ENCODE peak calls at places on chromosomes 1 and 21, in nine cellular contexts. W, B, E, Y, I, J, U, F and D are unnamed samples.
A peak's percentile ranks its signal among the peaks of the same experiment; 100 is the strongest.

GRCh38 chr21:45285266-45285931 is 2.3 kb downstream of the POFUT2 start:
- DNase-seq in W (no peak), B (no peak), E (no peak), Y (no peak), I (no peak), J (no peak), U (no peak), F (no peak), D (no peak)

GRCh38 chr1:232682248-232682647 is 52.3 kb upstream of the SIPA1L2 start:
- DNase-seq in W (no peak), B (no peak), E (no peak), Y (no peak), I (no peak), J (no peak), U (no peak), F (no peak), D (peak; percentile 50)

GRCh38 chr1:56105397-56105796 is 474.0 kb downstream of the PLPP3 start:
- DNase-seq in W (no peak), B (no peak), E (no peak), Y (no peak), I (no peak), J (no peak), U (no peak), F (no peak), D (no peak)

GRCh38 chr1:99956755-99957154 is 13.0 kb upstream of the SLC35A3 start:
- DNase-seq in W (no peak), B (no peak), E (no peak), Y (no peak), I (no peak), J (peak; percentile 9), U (no peak), F (peak; percentile 82), D (no peak)

GRCh38 chr1:22291494-22291893 is 148.6 kb upstream of the WNT4 start:
- DNase-seq in W (no peak), B (no peak), E (peak; percentile 33), Y (no peak), I (no peak), J (no peak), U (no peak), F (no peak), D (no peak)

GRCh38 chr1:150876111-150876434 is 326 bp downstream of the ARNT start:
- DNase-seq in W (peak; percentile 42), B (peak; percentile 14), E (no peak), Y (no peak), I (no peak), J (no peak), U (no peak), F (peak; percentile 73), D (peak; percentile 63)

GRCh38 chr1:25676488-25676887 is 59.9 kb downstream of the MAN1C1 start:
- DNase-seq in W (no peak), B (no peak), E (no peak), Y (no peak), I (no peak), J (no peak), U (peak; percentile 39), F (peak; percentile 48), D (no peak)

GRCh38 chr1:117512728-117513321 is 93.0 kb upstream of the TENT5C start:
- DNase-seq in W (no peak), B (no peak), E (no peak), Y (peak; percentile 52), I (no peak), J (peak; percentile 52), U (no peak), F (peak; percentile 41), D (no peak)

GRCh38 chr1:97252076-97252475 is 530.5 kb downstream of the PTBP2 start:
- DNase-seq in W (no peak), B (no peak), E (no peak), Y (no peak), I (no peak), J (peak; percentile 94), U (no peak), F (no peak), D (no peak)

GRCh38 chr21:45323487-45324380 is 36.0 kb upstream of the POFUT2 start:
- DNase-seq in W (no peak), B (no peak), E (no peak), Y (no peak), I (peak; percentile 62), J (peak; percentile 75), U (no peak), F (no peak), D (no peak)

GRCh38 chr1:53694718-53695091 is 44.3 kb downstream of the GLIS1 start:
- DNase-seq in W (no peak), B (no peak), E (no peak), Y (no peak), I (no peak), J (no peak), U (no peak), F (no peak), D (no peak)

GRCh38 chr1:5960336-5960735 is 31.9 kb downstream of the NPHP4 start:
- DNase-seq in W (no peak), B (no peak), E (no peak), Y (no peak), I (no peak), J (no peak), U (no peak), F (no peak), D (no peak)

DNA sequence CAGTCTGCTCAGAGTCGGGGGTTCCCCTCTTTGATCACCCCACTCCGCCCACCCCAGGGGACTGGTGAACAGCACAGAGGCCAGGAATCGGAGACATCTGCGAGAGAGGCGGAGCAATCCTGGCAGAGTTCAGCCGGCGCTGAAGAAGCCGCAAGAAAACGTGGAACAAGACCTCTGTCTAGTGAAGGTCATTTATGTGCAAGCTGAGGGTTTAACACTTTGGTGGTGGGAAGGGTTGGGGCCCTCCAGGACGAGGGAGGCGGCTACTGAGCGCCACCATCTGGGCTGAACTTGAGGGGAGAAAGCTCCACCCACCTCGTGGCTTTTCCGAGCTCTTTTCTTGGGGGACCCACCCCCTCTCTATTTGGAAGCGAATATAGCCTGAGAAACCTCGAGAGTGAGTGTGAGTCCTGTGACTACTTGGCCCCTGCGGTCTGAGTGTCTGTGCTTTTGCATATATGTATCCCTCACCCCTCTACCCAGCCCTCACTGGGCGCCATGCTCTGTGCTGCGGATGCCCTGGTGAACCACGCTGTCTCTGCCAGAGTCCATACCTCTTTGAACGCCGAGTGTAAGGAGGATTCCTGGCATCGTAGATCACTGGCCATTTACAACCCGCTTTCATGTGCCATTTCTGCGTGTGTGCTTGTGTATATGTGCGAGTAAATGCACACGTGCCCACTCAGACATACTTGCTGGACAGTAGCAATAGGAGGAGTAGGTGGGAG is 1.2 kb upstream of the EPHA10 start:
- DNase-seq in W (no peak), B (no peak), E (peak; percentile 67), Y (peak; percentile 10), I (peak; percentile 57), J (no peak), U (no peak), F (no peak), D (peak; percentile 24)
- TF ChIP-seq CTCF in W (peak; percentile 13), B (no peak), E (peak; percentile 9), Y (peak; percentile 57), I (no peak), J (no peak), U (no peak), F (no peak), D (peak; percentile 28)

GRCh38 chr1:160494620-160495019 is 28.4 kb downstream of the SLAMF6 start:
- DNase-seq in W (no peak), B (no peak), E (no peak), Y (peak; percentile 41), I (peak; percentile 43), J (no peak), U (no peak), F (no peak), D (peak; percentile 52)
- TF ChIP-seq CTCF in W (peak; percentile 41), B (peak; percentile 16), E (peak; percentile 38), Y (peak; percentile 75), I (no peak), J (no peak), U (no peak), F (peak; percentile 38), D (peak; percentile 56)

GRCh38 chr1:219806020-219806419 is 122.3 kb downstream of the SLC30A10 start:
- DNase-seq in W (no peak), B (no peak), E (no peak), Y (no peak), I (no peak), J (no peak), U (no peak), F (no peak), D (no peak)

GRCh38 chr1:219801433-219801832 is 126.9 kb downstream of the SLC30A10 start:
- DNase-seq in W (no peak), B (no peak), E (no peak), Y (no peak), I (no peak), J (no peak), U (no peak), F (no peak), D (no peak)

GRCh38 chr1:219808790-219809189 is 119.6 kb downstream of the SLC30A10 start:
- DNase-seq in W (no peak), B (no peak), E (no peak), Y (no peak), I (no peak), J (no peak), U (no peak), F (no peak), D (no peak)

GRCh38 chr1:219806642-219807041 is 121.7 kb downstream of the SLC30A10 start:
- DNase-seq in W (no peak), B (no peak), E (no peak), Y (no peak), I (no peak), J (no peak), U (no peak), F (no peak), D (no peak)

DNA sequence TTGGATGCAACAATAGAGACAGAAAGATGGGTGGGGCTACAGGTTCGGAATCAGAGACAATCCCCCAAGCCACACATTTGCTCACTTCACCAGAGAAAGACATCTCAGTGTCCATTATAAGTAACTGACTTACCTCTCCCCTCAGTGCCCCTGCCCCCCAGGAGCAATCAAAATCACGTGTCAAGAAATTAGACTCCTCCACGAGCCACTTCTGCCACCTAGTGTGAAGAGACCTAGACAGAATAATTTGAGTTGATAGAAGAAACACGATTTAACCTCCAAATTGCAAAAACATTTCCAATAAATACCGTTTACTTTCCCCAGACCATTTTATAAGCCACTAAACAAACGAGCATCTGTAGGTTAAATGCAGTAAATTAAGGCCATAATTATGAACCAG is 123.2 kb downstream of the SLC30A10 start:
- DNase-seq in W (no peak), B (no peak), E (no peak), Y (no peak), I (no peak), J (no peak), U (no peak), F (no peak), D (peak; percentile 16)
- TF ChIP-seq CTCF in W (peak; percentile 38), B (peak; percentile 18), E (peak; percentile 47), Y (peak; percentile 25), I (no peak), J (no peak), U (peak; percentile 34), F (no peak), D (peak; percentile 18)

GRCh38 chr1:229271448-229272120 is 673 bp downstream of the RAB4A start:
- DNase-seq in W (no peak), B (no peak), E (no peak), Y (peak; percentile 71), I (no peak), J (peak; percentile 43), U (no peak), F (peak; percentile 51), D (no peak)
- TF ChIP-seq CTCF in W (peak; percentile 48), B (no peak), E (peak; percentile 47), Y (peak; percentile 55), I (no peak), J (no peak), U (peak; percentile 28), F (peak; percentile 34), D (no peak)

GRCh38 chr1:157136133-157136532 is 2.1 kb downstream of the ETV3 start:
- DNase-seq in W (peak; percentile 30), B (no peak), E (no peak), Y (no peak), I (no peak), J (no peak), U (no peak), F (no peak), D (peak; percentile 19)
- TF ChIP-seq CTCF in W (no peak), B (no peak), E (peak; percentile 9), Y (no peak), I (no peak), J (no peak), U (no peak), F (no peak), D (no peak)